ENCODE peak calls at places on chromosomes 2 and 18, in four cellular contexts. D, H, K and P are unnamed samples.

GRCh38 chr2:226031078-226031937 is 631.8 kb downstream of the NYAP2 start:
- DNase-seq in D (peak; percentile 84), H (peak; percentile 28), K (peak; percentile 35), P (peak; percentile 56)

GRCh38 chr18:55588876-55589595 is 1.0 kb upstream of the TCF4 start:
- DNase-seq in D (no peak), H (peak; percentile 73), K (no peak), P (peak; percentile 41)

GRCh38 chr2:219023045-219023605 is 18.2 kb downstream of the CFAP65 start:
- DNase-seq in D (no peak), H (no peak), K (no peak), P (no peak)

GRCh38 chr2:206797376-206797775 is 32.0 kb downstream of the FASTKD2 start:
- DNase-seq in D (no peak), H (peak; percentile 18), K (no peak), P (no peak)

GRCh38 chr2:20145497-20146193 is 79.3 kb downstream of the SDC1 start:
- DNase-seq in D (peak; percentile 26), H (no peak), K (no peak), P (no peak)

GRCh38 chr2:240852671-240853314 is 15.8 kb upstream of the AGXT start:
- DNase-seq in D (no peak), H (no peak), K (no peak), P (no peak)

GRCh38 chr2:168518555-168519066 is 62.5 kb downstream of the CERS6 start:
- DNase-seq in D (peak; percentile 77), H (no peak), K (no peak), P (peak; percentile 74)

GRCh38 chr2:60527762-60528161 is 25.7 kb downstream of the BCL11A start:
- DNase-seq in D (no peak), H (no peak), K (no peak), P (no peak)

GRCh38 chr18:79578396-79579260 is 101.0 kb upstream of the CTDP1 start:
- DNase-seq in D (no peak), H (peak; percentile 21), K (no peak), P (no peak)

GRCh38 chr2:64943387-64944150 is 45.6 kb upstream of the SLC1A4 start:
- DNase-seq in D (no peak), H (no peak), K (peak; percentile 79), P (peak; percentile 94)

GRCh38 chr2:129828829-129829228 is 150.6 kb upstream of the RAB6C start:
- DNase-seq in D (no peak), H (no peak), K (no peak), P (no peak)

GRCh38 chr2:224910535-224910934 is 131.7 kb downstream of the DOCK10 start:
- DNase-seq in D (no peak), H (no peak), K (no peak), P (no peak)

GRCh38 chr2:118371500-118371899 is 283.2 kb downstream of the INSIG2 start:
- DNase-seq in D (peak; percentile 76), H (no peak), K (no peak), P (peak; percentile 33)

GRCh38 chr2:65628156-65628555 is 195.8 kb upstream of the SPRED2 start:
- DNase-seq in D (no peak), H (no peak), K (no peak), P (no peak)

GRCh38 chr2:46988733-46989481 is 73.3 kb upstream of the MCFD2 start:
- DNase-seq in D (peak; percentile 37), H (peak; percentile 28), K (no peak), P (no peak)

GRCh38 chr2:54666741-54667639 is 56.5 kb upstream of the EML6 start:
- DNase-seq in D (no peak), H (no peak), K (peak; percentile 55), P (no peak)

GRCh38 chr2:64491426-64491825 is 32.7 kb upstream of the AFTPH start:
- DNase-seq in D (no peak), H (no peak), K (no peak), P (no peak)

GRCh38 chr2:163171786-163172549 is 333.4 kb upstream of the KCNH7 start:
- DNase-seq in D (no peak), H (no peak), K (no peak), P (peak; percentile 72)

GRCh38 chr2:106113362-106113971 is 80.6 kb downstream of the UXS1 start:
- DNase-seq in D (no peak), H (no peak), K (no peak), P (no peak)

GRCh38 chr2:136116813-136117390 is 1.0 kb downstream of the CXCR4 start:
- DNase-seq in D (peak; percentile 37), H (peak; percentile 12), K (no peak), P (no peak)

GRCh38 chr2:182980115-182980514 is 58.1 kb downstream of the NCKAP1 start:
- DNase-seq in D (peak; percentile 52), H (peak; percentile 62), K (no peak), P (peak; percentile 60)

GRCh38 chr2:173326806-173327205 is 27.9 kb upstream of the CDCA7 start:
- DNase-seq in D (no peak), H (no peak), K (no peak), P (no peak)

GRCh38 chr2:182081602-182082260 is 96.1 kb downstream of the PPP1R1C start:
- DNase-seq in D (no peak), H (no peak), K (no peak), P (peak; percentile 58)